ENCODE peak calls at places on chromosomes 11 and 22, in eight cellular contexts. One of them, this sample, is unnamed.

GRCh38 chr11:102109896-102110760 is at the start of gene YAP1:
- DNase-seq in non-pigmented ciliary epithelial cell: no peak
- DNase-seq in left ventricle myocardium inferior: peak
- DNase-seq in activated CD4-positive, alpha-beta T cell treated with anti-CD3 and anti-CD28 coated beads, Interleukin-2, amount 50 U/mL, for 1 hour: peak
- DNase-seq in myocyte: peak
- DNase-seq in stimulated activated CD4-positive, alpha-beta T cell treated with anti-CD3 and anti-CD28 coated beads, Interleukin-4, amount 100 ng/mL, for 48 hours: peak
- DNase-seq in activated CD8-positive, alpha-beta memory T cell treated with anti-CD3 and anti-CD28 coated beads for 4 hours: peak
- DNase-seq in NCI-H2029: no peak
- DNase-seq in this sample: peak

GRCh38 chr11:85787809-85788805 is 22.8 kb downstream of the SYTL2 start:
- DNase-seq in activated CD8-positive, alpha-beta memory T cell treated with anti-CD3 and anti-CD28 coated beads for 4 hours: no peak
- DNase-seq in NCI-H2029: no peak
- DNase-seq in left ventricle myocardium inferior: no peak
- DNase-seq in stimulated activated CD4-positive, alpha-beta T cell treated with anti-CD3 and anti-CD28 coated beads, Interleukin-4, amount 100 ng/mL, for 48 hours: no peak
- DNase-seq in myocyte: peak
- DNase-seq in activated CD4-positive, alpha-beta T cell treated with anti-CD3 and anti-CD28 coated beads, Interleukin-2, amount 50 U/mL, for 1 hour: no peak
- DNase-seq in non-pigmented ciliary epithelial cell: no peak
- DNase-seq in this sample: no peak

GRCh38 chr22:27139935-27140493 is 482.6 kb downstream of the MIAT start:
- DNase-seq in stimulated activated CD4-positive, alpha-beta T cell treated with anti-CD3 and anti-CD28 coated beads, Interleukin-4, amount 100 ng/mL, for 48 hours: no peak
- DNase-seq in non-pigmented ciliary epithelial cell: peak
- DNase-seq in myocyte: peak
- DNase-seq in NCI-H2029: no peak
- DNase-seq in activated CD8-positive, alpha-beta memory T cell treated with anti-CD3 and anti-CD28 coated beads for 4 hours: no peak
- DNase-seq in activated CD4-positive, alpha-beta T cell treated with anti-CD3 and anti-CD28 coated beads, Interleukin-2, amount 50 U/mL, for 1 hour: no peak
- DNase-seq in left ventricle myocardium inferior: no peak
- DNase-seq in this sample: peak

GRCh38 chr11:111347002-111347722 is 31.9 kb downstream of the POU2AF1 start:
- DNase-seq in myocyte: no peak
- DNase-seq in stimulated activated CD4-positive, alpha-beta T cell treated with anti-CD3 and anti-CD28 coated beads, Interleukin-4, amount 100 ng/mL, for 48 hours: no peak
- DNase-seq in activated CD8-positive, alpha-beta memory T cell treated with anti-CD3 and anti-CD28 coated beads for 4 hours: no peak
- DNase-seq in activated CD4-positive, alpha-beta T cell treated with anti-CD3 and anti-CD28 coated beads, Interleukin-2, amount 50 U/mL, for 1 hour: no peak
- DNase-seq in left ventricle myocardium inferior: peak
- DNase-seq in NCI-H2029: no peak
- DNase-seq in non-pigmented ciliary epithelial cell: no peak
- DNase-seq in this sample: no peak

GRCh38 chr11:839875-840617 is 2.3 kb downstream of the POLR2L start:
- DNase-seq in non-pigmented ciliary epithelial cell: no peak
- DNase-seq in myocyte: peak
- DNase-seq in activated CD4-positive, alpha-beta T cell treated with anti-CD3 and anti-CD28 coated beads, Interleukin-2, amount 50 U/mL, for 1 hour: no peak
- DNase-seq in NCI-H2029: no peak
- DNase-seq in activated CD8-positive, alpha-beta memory T cell treated with anti-CD3 and anti-CD28 coated beads for 4 hours: no peak
- DNase-seq in left ventricle myocardium inferior: no peak
- DNase-seq in stimulated activated CD4-positive, alpha-beta T cell treated with anti-CD3 and anti-CD28 coated beads, Interleukin-4, amount 100 ng/mL, for 48 hours: no peak
- DNase-seq in this sample: peak

GRCh38 chr11:61172888-61173287 is 11.7 kb upstream of the VPS37C start:
- DNase-seq in activated CD4-positive, alpha-beta T cell treated with anti-CD3 and anti-CD28 coated beads, Interleukin-2, amount 50 U/mL, for 1 hour: no peak
- DNase-seq in left ventricle myocardium inferior: no peak
- DNase-seq in NCI-H2029: no peak
- DNase-seq in stimulated activated CD4-positive, alpha-beta T cell treated with anti-CD3 and anti-CD28 coated beads, Interleukin-4, amount 100 ng/mL, for 48 hours: no peak
- DNase-seq in myocyte: no peak
- DNase-seq in non-pigmented ciliary epithelial cell: no peak
- DNase-seq in activated CD8-positive, alpha-beta memory T cell treated with anti-CD3 and anti-CD28 coated beads for 4 hours: no peak
- DNase-seq in this sample: no peak

GRCh38 chr11:61028135-61028729 is 56.8 kb downstream of the CD6 start:
- DNase-seq in myocyte: no peak
- DNase-seq in left ventricle myocardium inferior: no peak
- DNase-seq in activated CD8-positive, alpha-beta memory T cell treated with anti-CD3 and anti-CD28 coated beads for 4 hours: peak
- DNase-seq in stimulated activated CD4-positive, alpha-beta T cell treated with anti-CD3 and anti-CD28 coated beads, Interleukin-4, amount 100 ng/mL, for 48 hours: peak
- DNase-seq in non-pigmented ciliary epithelial cell: no peak
- DNase-seq in NCI-H2029: no peak
- DNase-seq in activated CD4-positive, alpha-beta T cell treated with anti-CD3 and anti-CD28 coated beads, Interleukin-2, amount 50 U/mL, for 1 hour: peak
- DNase-seq in this sample: no peak

GRCh38 chr11:47524200-47524874 is 28.6 kb downstream of the CELF1 start:
- DNase-seq in stimulated activated CD4-positive, alpha-beta T cell treated with anti-CD3 and anti-CD28 coated beads, Interleukin-4, amount 100 ng/mL, for 48 hours: no peak
- DNase-seq in NCI-H2029: no peak
- DNase-seq in left ventricle myocardium inferior: peak
- DNase-seq in myocyte: peak
- DNase-seq in activated CD4-positive, alpha-beta T cell treated with anti-CD3 and anti-CD28 coated beads, Interleukin-2, amount 50 U/mL, for 1 hour: peak
- DNase-seq in non-pigmented ciliary epithelial cell: no peak
- DNase-seq in activated CD8-positive, alpha-beta memory T cell treated with anti-CD3 and anti-CD28 coated beads for 4 hours: no peak
- DNase-seq in this sample: peak

GRCh38 chr11:128448981-128449713 is 138.2 kb downstream of the ETS1 start:
- DNase-seq in NCI-H2029: no peak
- DNase-seq in activated CD4-positive, alpha-beta T cell treated with anti-CD3 and anti-CD28 coated beads, Interleukin-2, amount 50 U/mL, for 1 hour: no peak
- DNase-seq in stimulated activated CD4-positive, alpha-beta T cell treated with anti-CD3 and anti-CD28 coated beads, Interleukin-4, amount 100 ng/mL, for 48 hours: no peak
- DNase-seq in left ventricle myocardium inferior: no peak
- DNase-seq in activated CD8-positive, alpha-beta memory T cell treated with anti-CD3 and anti-CD28 coated beads for 4 hours: no peak
- DNase-seq in non-pigmented ciliary epithelial cell: no peak
- DNase-seq in myocyte: no peak
- DNase-seq in this sample: no peak

GRCh38 chr22:47021371-47022074 is 259.1 kb downstream of the TBC1D22A start:
- DNase-seq in myocyte: no peak
- DNase-seq in stimulated activated CD4-positive, alpha-beta T cell treated with anti-CD3 and anti-CD28 coated beads, Interleukin-4, amount 100 ng/mL, for 48 hours: no peak
- DNase-seq in left ventricle myocardium inferior: no peak
- DNase-seq in activated CD4-positive, alpha-beta T cell treated with anti-CD3 and anti-CD28 coated beads, Interleukin-2, amount 50 U/mL, for 1 hour: no peak
- DNase-seq in NCI-H2029: no peak
- DNase-seq in activated CD8-positive, alpha-beta memory T cell treated with anti-CD3 and anti-CD28 coated beads for 4 hours: no peak
- DNase-seq in non-pigmented ciliary epithelial cell: no peak
- DNase-seq in this sample: no peak

GRCh38 chr11:1749020-1749758 is 1.2 kb downstream of the IFITM10 start:
- DNase-seq in activated CD4-positive, alpha-beta T cell treated with anti-CD3 and anti-CD28 coated beads, Interleukin-2, amount 50 U/mL, for 1 hour: no peak
- DNase-seq in left ventricle myocardium inferior: no peak
- DNase-seq in myocyte: peak
- DNase-seq in NCI-H2029: no peak
- DNase-seq in non-pigmented ciliary epithelial cell: no peak
- DNase-seq in stimulated activated CD4-positive, alpha-beta T cell treated with anti-CD3 and anti-CD28 coated beads, Interleukin-4, amount 100 ng/mL, for 48 hours: no peak
- DNase-seq in activated CD8-positive, alpha-beta memory T cell treated with anti-CD3 and anti-CD28 coated beads for 4 hours: no peak
- DNase-seq in this sample: peak

GRCh38 chr11:61815790-61816735 is 740 bp downstream of the FADS1 start:
- DNase-seq in myocyte: peak
- DNase-seq in activated CD4-positive, alpha-beta T cell treated with anti-CD3 and anti-CD28 coated beads, Interleukin-2, amount 50 U/mL, for 1 hour: peak
- DNase-seq in non-pigmented ciliary epithelial cell: no peak
- DNase-seq in activated CD8-positive, alpha-beta memory T cell treated with anti-CD3 and anti-CD28 coated beads for 4 hours: no peak
- DNase-seq in stimulated activated CD4-positive, alpha-beta T cell treated with anti-CD3 and anti-CD28 coated beads, Interleukin-4, amount 100 ng/mL, for 48 hours: no peak
- DNase-seq in NCI-H2029: peak
- DNase-seq in left ventricle myocardium inferior: peak
- DNase-seq in this sample: peak

GRCh38 chr11:126862664-126863247 is 137.8 kb downstream of the KIRREL3 start:
- DNase-seq in activated CD8-positive, alpha-beta memory T cell treated with anti-CD3 and anti-CD28 coated beads for 4 hours: no peak
- DNase-seq in stimulated activated CD4-positive, alpha-beta T cell treated with anti-CD3 and anti-CD28 coated beads, Interleukin-4, amount 100 ng/mL, for 48 hours: no peak
- DNase-seq in myocyte: peak
- DNase-seq in activated CD4-positive, alpha-beta T cell treated with anti-CD3 and anti-CD28 coated beads, Interleukin-2, amount 50 U/mL, for 1 hour: no peak
- DNase-seq in left ventricle myocardium inferior: no peak
- DNase-seq in NCI-H2029: no peak
- DNase-seq in non-pigmented ciliary epithelial cell: no peak
- DNase-seq in this sample: no peak